ENCODE peak calls at places on chromosomes 2 and 18, in four cellular contexts. J, V, U and L are unnamed samples. For H3K9me3 and H3K27me3, the result is how much of the 10 kb centered on the place peaks cover.

GRCh38 chr18:64972545-64972944 is 778.3 kb upstream of the CDH7 start:
- DNase-seq in U (no peak), V (no peak), J (no peak), L (no peak)

GRCh38 chr2:11749646-11750349 is 3.4 kb downstream of the LPIN1 start:
- DNase-seq in U (no peak), J (no peak), V (no peak), L (no peak)

GRCh38 chr18:59606193-59607175 is 90.7 kb downstream of the CCBE1 start:
- DNase-seq in J (no peak), V (no peak), U (no peak), L (no peak)

GRCh38 chr18:3498705-3499451 is 48.9 kb downstream of the TGIF1 start:
- DNase-seq in J (peak), V (no peak), U (no peak), L (peak)

GRCh38 chr2:51612387-51612786 is 580.5 kb upstream of the NRXN1 start:
- DNase-seq in V (no peak), J (no peak), U (no peak), L (no peak)

GRCh38 chr2:103361712-103362111 is 599.9 kb downstream of the TMEM182 start:
- DNase-seq in J (no peak), U (no peak), V (no peak), L (no peak)

GRCh38 chr2:26903676-26904075 is 55.7 kb downstream of the DPYSL5 start:
- DNase-seq in J (no peak), V (no peak), U (no peak), L (no peak)

GRCh38 chr18:54261894-54262293 is 7.4 kb upstream of the POLI start:
- DNase-seq in V (no peak), J (no peak), U (no peak), L (no peak)

GRCh38 chr2:172373761-172374160 is 53.6 kb upstream of the ITGA6 start:
- DNase-seq in J (no peak), U (no peak), V (no peak), L (no peak)

GRCh38 chr18:77131652-77132368 is 773 bp downstream of the MBP start:
- DNase-seq in J (peak), V (no peak), U (peak), L (peak)

GRCh38 chr2:228827056-228827455 is 444.0 kb downstream of the PID1 start:
- DNase-seq in V (no peak), J (no peak), U (no peak), L (no peak)

GRCh38 chr2:95281786-95282185 is 7.5 kb downstream of the PROM2 start:
- DNase-seq in U (no peak), J (no peak), V (no peak), L (no peak)

GRCh38 chr2:222893716-222894115 is 32.9 kb downstream of the ACSL3 start:
- DNase-seq in V (no peak), U (no peak), J (no peak), L (no peak)

GRCh38 chr2:47016172-47016913 is 100.7 kb upstream of the MCFD2 start:
- DNase-seq in U (no peak), J (no peak), V (no peak), L (no peak)

GRCh38 chr2:112597537-112598322 is 13.3 kb downstream of the CHCHD5 start:
- DNase-seq in U (no peak), J (no peak), V (no peak), L (peak)

GRCh38 chr2:175175320-175175719 is 6.2 kb downstream of the ATP5MC3 start:
- DNase-seq in U (no peak), V (no peak), J (no peak), L (no peak)

GRCh38 chr2:173226899-173227692 is 127.6 kb upstream of the CDCA7 start:
- DNase-seq in V (no peak), J (no peak), U (no peak), L (no peak)

GRCh38 chr2:241393524-241394196 is 37.6 kb downstream of the FARP2 start:
- DNase-seq in U (no peak), J (no peak), V (no peak), L (no peak)

DNA sequence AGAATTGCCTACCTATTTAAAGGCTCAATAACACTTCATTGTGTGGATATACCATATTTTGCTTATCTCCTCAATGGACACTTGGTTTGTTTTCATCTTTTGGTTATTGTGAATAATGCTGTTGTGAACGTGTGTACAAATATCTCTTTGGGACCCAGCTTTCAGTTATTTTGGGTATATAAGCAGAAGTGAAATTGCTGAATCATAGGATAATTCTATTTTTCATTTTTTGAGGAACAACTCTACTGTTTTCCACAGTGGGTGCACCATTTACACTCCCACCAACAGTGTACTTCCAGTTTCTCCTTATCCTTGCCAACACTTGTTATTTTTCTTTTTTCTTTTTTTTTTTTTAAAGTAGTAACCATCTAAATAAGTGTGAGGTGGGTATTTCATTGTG is 29.0 kb downstream of the PTPN4 start:
- DNase-seq in V (no peak), U (no peak), J (no peak), L (no peak)
- H3K9me3 ChIP-seq in V (under half), U (under half), J (under half), L (under half)

GRCh38 chr18:11957636-11958035 is 23.7 kb upstream of the IMPA2 start:
- DNase-seq in V (no peak), J (no peak), U (no peak), L (no peak)
- H3K27me3 ChIP-seq in V (under half), J (under half), U (under half), L (under half)

GRCh38 chr2:216375288-216375687 is 3.0 kb upstream of the MARCHF4 start:
- DNase-seq in J (no peak), U (no peak), V (no peak), L (no peak)

GRCh38 chr2:216371756-216372702 is at the start of gene MARCHF4:
- DNase-seq in V (peak), U (peak), J (no peak), L (peak)

GRCh38 chr2:216370961-216371633 is 1.2 kb downstream of the MARCHF4 start:
- DNase-seq in J (no peak), V (no peak), U (no peak), L (no peak)

GRCh38 chr2:216372761-216373291 is 543 bp upstream of the MARCHF4 start:
- DNase-seq in U (no peak), J (no peak), V (no peak), L (no peak)

GRCh38 chr2:216373896-216374295 is 1.6 kb upstream of the MARCHF4 start:
- DNase-seq in J (no peak), V (no peak), U (no peak), L (no peak)
- H3K9me3 ChIP-seq in J (under half), V (under half), U (under half), L (under half)

GRCh38 chr2:3456125-3456524 is 63.2 kb downstream of the ADI1 start:
- DNase-seq in J (no peak), U (no peak), V (peak), L (peak)
- H3K27me3 ChIP-seq in J (under half), U (under half), V (under half), L (under half)

GRCh38 chr18:79778291-79778791 is 19.4 kb upstream of the KCNG2 start:
- DNase-seq in U (no peak), V (peak), J (no peak), L (peak)

GRCh38 chr18:79776674-79777073 is 21.1 kb upstream of the KCNG2 start:
- DNase-seq in U (no peak), J (no peak), V (peak), L (no peak)

GRCh38 chr18:79772865-79773696 is 24.7 kb upstream of the KCNG2 start:
- DNase-seq in V (peak), U (no peak), J (no peak), L (peak)

GRCh38 chr18:79774111-79774510 is 23.6 kb upstream of the KCNG2 start:
- DNase-seq in V (peak), J (no peak), U (no peak), L (peak)

GRCh38 chr18:79775441-79776221 is 22.1 kb upstream of the KCNG2 start:
- DNase-seq in U (no peak), J (no peak), V (peak), L (peak)
- H3K9me3 ChIP-seq in U (under half), J (under half), V (under half), L (under half)

GRCh38 chr2:219638948-219639341 is 11.5 kb downstream of the SLC4A3 start:
- DNase-seq in J (no peak), U (no peak), V (no peak), L (no peak)
- H3K27me3 ChIP-seq in J (under half), U (under half), V (under half), L (under half)

GRCh38 chr2:232097260-232097659 is 135.7 kb downstream of the DIS3L2 start:
- DNase-seq in U (no peak), J (no peak), V (no peak), L (no peak)
- H3K9me3 ChIP-seq in U (under half), J (under half), V (under half), L (under half)

GRCh38 chr2:181658444-181658843 is 1.5 kb upstream of the CERKL start:
- DNase-seq in V (no peak), J (no peak), U (no peak), L (no peak)
- H3K27me3 ChIP-seq in V (under half), J (under half), U (under half), L (under half)

DNA sequence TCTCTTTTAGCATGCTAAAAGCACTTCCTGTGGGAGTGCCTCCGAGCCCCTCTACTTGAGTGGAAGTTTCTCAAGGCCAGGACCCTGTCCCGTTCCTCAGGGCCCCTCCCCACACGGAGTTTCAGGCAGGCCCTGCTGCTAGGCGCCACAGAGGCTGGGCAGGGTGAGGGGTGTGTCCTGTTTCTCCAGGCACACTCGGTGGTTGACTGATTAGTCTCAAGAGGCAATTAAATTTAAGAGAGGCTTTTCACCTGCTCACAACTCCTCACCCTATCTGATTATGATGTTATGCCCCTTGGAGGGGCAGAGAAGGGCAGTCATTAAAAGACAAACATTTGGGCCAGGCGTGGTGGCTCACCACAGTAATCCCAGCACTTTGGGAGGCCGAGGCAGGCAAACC is 160.8 kb upstream of the HAAO start:
- DNase-seq in J (no peak), V (no peak), U (no peak), L (no peak)
- H3K9me3 ChIP-seq in J (under half), V (under half), U (under half), L (under half)

GRCh38 chr18:13877133-13877532 is 38.2 kb downstream of the MC2R start:
- DNase-seq in U (no peak), V (no peak), J (no peak), L (no peak)
- H3K27me3 ChIP-seq in U (under half), V (under half), J (under half), L (under half)